ENCODE peak calls at places on chromosome X, in six cellular contexts. One of them, this sample, is unnamed.

GRCh38 chrX:50941638-50942037 is 31.1 kb downstream of the BMP15 start:
- DNase-seq in MM.1S: peak
- DNase-seq in breast epithelium: no peak
- DNase-seq in stomach: no peak
- DNase-seq in lung: no peak
- DNase-seq in tibial artery: no peak
- DNase-seq in this sample: no peak

GRCh38 chrX:133415276-133416105 is at the start of gene GPC4:
- DNase-seq in MM.1S: peak
- DNase-seq in stomach: peak
- DNase-seq in tibial artery: peak
- DNase-seq in lung: peak
- DNase-seq in breast epithelium: no peak
- DNase-seq in this sample: peak

GRCh38 chrX:54248309-54248708 is 65.3 kb upstream of the FAM120C start:
- DNase-seq in lung: no peak
- DNase-seq in breast epithelium: no peak
- DNase-seq in stomach: no peak
- DNase-seq in tibial artery: no peak
- DNase-seq in MM.1S: peak
- DNase-seq in this sample: no peak

GRCh38 chrX:104712515-104712914 is 146.5 kb downstream of the IL1RAPL2 start:
- DNase-seq in MM.1S: no peak
- DNase-seq in stomach: no peak
- DNase-seq in lung: no peak
- DNase-seq in breast epithelium: no peak
- DNase-seq in tibial artery: no peak
- DNase-seq in this sample: no peak

GRCh38 chrX:136766785-136767103 is 14.0 kb downstream of the ARHGEF6 start:
- DNase-seq in lung: no peak
- DNase-seq in MM.1S: no peak
- DNase-seq in stomach: no peak
- DNase-seq in breast epithelium: no peak
- DNase-seq in tibial artery: no peak
- DNase-seq in this sample: peak

GRCh38 chrX:154918060-154918483 is 31.9 kb downstream of the F8A1 start:
- DNase-seq in tibial artery: peak
- DNase-seq in breast epithelium: peak
- DNase-seq in MM.1S: peak
- DNase-seq in lung: peak
- DNase-seq in stomach: peak
- DNase-seq in this sample: peak

GRCh38 chrX:139932077-139932900 is 564 bp downstream of the ATP11C start:
- DNase-seq in stomach: peak
- DNase-seq in tibial artery: peak
- DNase-seq in breast epithelium: peak
- DNase-seq in MM.1S: peak
- DNase-seq in lung: peak
- DNase-seq in this sample: peak

GRCh38 chrX:50100188-50100587 is 100.6 kb downstream of the AKAP4 start:
- DNase-seq in MM.1S: no peak
- DNase-seq in tibial artery: no peak
- DNase-seq in breast epithelium: no peak
- DNase-seq in lung: no peak
- DNase-seq in stomach: no peak
- DNase-seq in this sample: no peak

GRCh38 chrX:50769389-50770063 is 44.5 kb downstream of the SHROOM4 start:
- DNase-seq in tibial artery: no peak
- DNase-seq in MM.1S: no peak
- DNase-seq in stomach: no peak
- DNase-seq in breast epithelium: no peak
- DNase-seq in lung: peak
- DNase-seq in this sample: peak

GRCh38 chrX:19747672-19748610 is 139.5 kb downstream of the SH3KBP1 start:
- DNase-seq in breast epithelium: no peak
- DNase-seq in lung: no peak
- DNase-seq in MM.1S: no peak
- DNase-seq in tibial artery: no peak
- DNase-seq in stomach: no peak
- DNase-seq in this sample: no peak

GRCh38 chrX:107429090-107429489 is 20.4 kb upstream of the FRMPD3 start:
- DNase-seq in stomach: no peak
- DNase-seq in MM.1S: peak
- DNase-seq in lung: no peak
- DNase-seq in breast epithelium: no peak
- DNase-seq in tibial artery: no peak
- DNase-seq in this sample: peak

GRCh38 chrX:53089224-53089842 is 4.6 kb upstream of the KANTR start:
- DNase-seq in lung: no peak
- DNase-seq in breast epithelium: no peak
- DNase-seq in MM.1S: peak
- DNase-seq in stomach: peak
- DNase-seq in tibial artery: peak
- DNase-seq in this sample: peak

GRCh38 chrX:102720237-102721168 is at the start of gene GPRASP3:
- DNase-seq in MM.1S: peak
- DNase-seq in stomach: peak
- DNase-seq in lung: peak
- DNase-seq in tibial artery: peak
- DNase-seq in breast epithelium: peak
- DNase-seq in this sample: peak

GRCh38 chrX:153672531-153673397 is 849 bp downstream of the PNCK start:
- DNase-seq in breast epithelium: peak
- DNase-seq in MM.1S: no peak
- DNase-seq in tibial artery: no peak
- DNase-seq in lung: no peak
- DNase-seq in stomach: no peak
- DNase-seq in this sample: no peak

GRCh38 chrX:134571831-134572230 is 86.4 kb downstream of the PLAC1 start:
- DNase-seq in stomach: no peak
- DNase-seq in breast epithelium: no peak
- DNase-seq in tibial artery: no peak
- DNase-seq in lung: no peak
- DNase-seq in MM.1S: no peak
- DNase-seq in this sample: no peak

GRCh38 chrX:107654778-107655761 is 26.8 kb downstream of the PRPS1 start:
- DNase-seq in stomach: peak
- DNase-seq in breast epithelium: no peak
- DNase-seq in lung: peak
- DNase-seq in tibial artery: peak
- DNase-seq in MM.1S: no peak
- DNase-seq in this sample: peak

DNA sequence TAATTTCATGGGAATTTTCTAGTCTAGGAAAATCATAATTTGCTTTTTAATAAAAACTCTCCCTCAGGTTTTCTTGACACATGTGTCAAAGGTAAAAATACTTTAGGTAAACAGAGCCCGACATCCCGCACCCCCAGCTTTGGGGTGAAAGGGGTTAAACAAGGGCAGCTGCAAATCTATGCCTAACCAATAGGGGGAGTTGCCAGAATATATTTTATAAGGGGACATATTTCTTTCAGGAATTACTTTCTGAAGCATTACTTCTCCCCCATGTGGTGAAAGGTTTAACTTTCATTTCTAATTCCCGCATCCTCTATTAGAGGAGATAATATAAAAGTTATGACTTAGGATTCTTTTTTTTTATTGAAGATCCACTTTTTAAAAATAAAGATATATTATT is 53.9 kb upstream of the HEPH start:
- DNase-seq in tibial artery: no peak
- DNase-seq in breast epithelium: no peak
- DNase-seq in lung: no peak
- DNase-seq in stomach: no peak
- DNase-seq in MM.1S: peak
- DNase-seq in this sample: peak
- TF ChIP-seq CTCF in tibial artery: peak
- TF ChIP-seq CTCF in breast epithelium: peak
- TF ChIP-seq CTCF in lung: no peak
- TF ChIP-seq CTCF in stomach: peak
- TF ChIP-seq CTCF in MM.1S: peak
- TF ChIP-seq CTCF in this sample: peak

GRCh38 chrX:121216979-121217378 is 169.6 kb downstream of the GLUD2 start:
- DNase-seq in tibial artery: no peak
- DNase-seq in MM.1S: no peak
- DNase-seq in stomach: no peak
- DNase-seq in lung: no peak
- DNase-seq in breast epithelium: no peak
- DNase-seq in this sample: no peak

GRCh38 chrX:121221321-121221977 is 174.0 kb downstream of the GLUD2 start:
- DNase-seq in stomach: no peak
- DNase-seq in tibial artery: no peak
- DNase-seq in breast epithelium: no peak
- DNase-seq in lung: no peak
- DNase-seq in MM.1S: no peak
- DNase-seq in this sample: no peak
- H3K27ac ChIP-seq in stomach: no peak
- H3K27ac ChIP-seq in tibial artery: no peak
- H3K27ac ChIP-seq in breast epithelium: no peak
- H3K27ac ChIP-seq in lung: no peak
- H3K27ac ChIP-seq in MM.1S: no peak
- H3K27ac ChIP-seq in this sample: no peak

GRCh38 chrX:78592030-78592429 is 67.1 kb downstream of the RTL3 start:
- DNase-seq in stomach: no peak
- DNase-seq in lung: no peak
- DNase-seq in breast epithelium: no peak
- DNase-seq in MM.1S: no peak
- DNase-seq in tibial artery: no peak
- DNase-seq in this sample: no peak

GRCh38 chrX:78593701-78594100 is 65.4 kb downstream of the RTL3 start:
- DNase-seq in breast epithelium: no peak
- DNase-seq in lung: no peak
- DNase-seq in stomach: no peak
- DNase-seq in MM.1S: no peak
- DNase-seq in tibial artery: no peak
- DNase-seq in this sample: no peak

GRCh38 chrX:78595901-78596502 is 63.1 kb downstream of the RTL3 start:
- DNase-seq in breast epithelium: no peak
- DNase-seq in MM.1S: peak
- DNase-seq in tibial artery: peak
- DNase-seq in lung: no peak
- DNase-seq in stomach: no peak
- DNase-seq in this sample: no peak
- TF ChIP-seq CTCF in breast epithelium: no peak
- TF ChIP-seq CTCF in MM.1S: peak
- TF ChIP-seq CTCF in tibial artery: peak
- TF ChIP-seq CTCF in lung: no peak
- TF ChIP-seq CTCF in stomach: no peak
- TF ChIP-seq CTCF in this sample: no peak

GRCh38 chrX:9148626-9149385 is 114.9 kb upstream of the FAM9B start:
- DNase-seq in breast epithelium: no peak
- DNase-seq in tibial artery: peak
- DNase-seq in MM.1S: no peak
- DNase-seq in lung: no peak
- DNase-seq in stomach: no peak
- DNase-seq in this sample: peak

GRCh38 chrX:9151772-9152307 is 117.9 kb upstream of the FAM9B start:
- DNase-seq in stomach: no peak
- DNase-seq in lung: no peak
- DNase-seq in tibial artery: no peak
- DNase-seq in MM.1S: no peak
- DNase-seq in breast epithelium: no peak
- DNase-seq in this sample: no peak

GRCh38 chrX:9147631-9148189 is 113.8 kb upstream of the FAM9B start:
- DNase-seq in lung: no peak
- DNase-seq in breast epithelium: no peak
- DNase-seq in stomach: no peak
- DNase-seq in MM.1S: no peak
- DNase-seq in tibial artery: no peak
- DNase-seq in this sample: no peak

GRCh38 chrX:9147086-9147485 is 113.2 kb upstream of the FAM9B start:
- DNase-seq in lung: no peak
- DNase-seq in breast epithelium: no peak
- DNase-seq in MM.1S: no peak
- DNase-seq in stomach: no peak
- DNase-seq in tibial artery: no peak
- DNase-seq in this sample: no peak

GRCh38 chrX:9149831-9150230 is 115.9 kb upstream of the FAM9B start:
- DNase-seq in tibial artery: no peak
- DNase-seq in stomach: no peak
- DNase-seq in MM.1S: no peak
- DNase-seq in breast epithelium: no peak
- DNase-seq in lung: no peak
- DNase-seq in this sample: no peak
- H3K27ac ChIP-seq in tibial artery: no peak
- H3K27ac ChIP-seq in stomach: no peak
- H3K27ac ChIP-seq in MM.1S: no peak
- H3K27ac ChIP-seq in breast epithelium: no peak
- H3K27ac ChIP-seq in lung: no peak
- H3K27ac ChIP-seq in this sample: no peak

DNA sequence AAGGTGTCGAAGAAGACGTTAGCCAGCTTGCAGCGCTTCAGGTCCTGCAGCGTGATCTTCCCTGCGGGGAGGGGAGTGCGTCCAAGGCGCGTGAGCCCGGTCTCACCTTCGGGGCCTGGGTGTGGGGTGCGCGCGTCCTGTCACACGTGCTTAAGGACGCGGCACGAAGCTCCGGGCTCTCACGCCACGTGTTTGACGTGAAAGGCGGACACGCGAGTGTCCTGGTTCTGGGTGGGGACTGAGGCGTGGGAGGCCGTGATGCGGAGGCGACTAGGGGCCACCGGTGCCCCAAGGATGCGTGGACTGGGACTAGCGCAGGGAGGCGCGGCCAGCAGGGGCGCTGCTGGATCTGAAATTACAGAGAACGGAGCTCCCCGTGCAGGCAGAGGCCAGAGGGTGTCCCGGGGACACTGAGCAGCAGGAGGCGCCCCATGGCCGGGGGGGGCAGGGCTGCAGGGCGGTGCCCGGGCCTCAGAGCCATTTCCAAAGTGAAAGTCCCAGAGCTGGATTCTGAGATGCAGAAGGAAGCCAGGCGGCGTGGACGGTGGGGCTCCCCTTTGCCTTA is 20.3 kb upstream of the GTPBP6 start:
- DNase-seq in lung: no peak
- DNase-seq in stomach: no peak
- DNase-seq in breast epithelium: no peak
- DNase-seq in MM.1S: no peak
- DNase-seq in tibial artery: no peak
- DNase-seq in this sample: no peak
- TF ChIP-seq CTCF in lung: no peak
- TF ChIP-seq CTCF in stomach: no peak
- TF ChIP-seq CTCF in breast epithelium: no peak
- TF ChIP-seq CTCF in MM.1S: no peak
- TF ChIP-seq CTCF in tibial artery: no peak
- TF ChIP-seq CTCF in this sample: no peak

GRCh38 chrX:72620550-72621145 is 48.0 kb upstream of the HDAC8 start:
- DNase-seq in MM.1S: no peak
- DNase-seq in lung: no peak
- DNase-seq in stomach: peak
- DNase-seq in breast epithelium: peak
- DNase-seq in tibial artery: peak
- DNase-seq in this sample: peak
- H3K27ac ChIP-seq in MM.1S: no peak
- H3K27ac ChIP-seq in lung: no peak
- H3K27ac ChIP-seq in stomach: peak
- H3K27ac ChIP-seq in breast epithelium: peak
- H3K27ac ChIP-seq in tibial artery: peak
- H3K27ac ChIP-seq in this sample: peak

GRCh38 chrX:35382966-35383365 is 415.2 kb upstream of the MAGEB16 start:
- DNase-seq in MM.1S: no peak
- DNase-seq in lung: no peak
- DNase-seq in tibial artery: no peak
- DNase-seq in breast epithelium: no peak
- DNase-seq in stomach: no peak
- DNase-seq in this sample: no peak

GRCh38 chrX:35380808-35381700 is 417.1 kb upstream of the MAGEB16 start:
- DNase-seq in stomach: no peak
- DNase-seq in tibial artery: no peak
- DNase-seq in lung: no peak
- DNase-seq in MM.1S: peak
- DNase-seq in breast epithelium: no peak
- DNase-seq in this sample: peak
- TF ChIP-seq CTCF in stomach: peak
- TF ChIP-seq CTCF in tibial artery: no peak
- TF ChIP-seq CTCF in lung: no peak
- TF ChIP-seq CTCF in MM.1S: peak
- TF ChIP-seq CTCF in breast epithelium: peak
- TF ChIP-seq CTCF in this sample: peak

This sample was measured in body of pancreas.